ENCODE peak calls at places on chromosomes 7 and 10, in nine cellular contexts. I is GM12878, F is A549, T is HCT116, H is K562, L is endothelial cell of umbilical vein, N is H1, Z is SK-N-SH, Q is HepG2. K is an unnamed sample.

GRCh38 chr10:34438741-34439140 is 376.4 kb downstream of the PARD3 start:
- DNase-seq in L (no peak), I (no peak), F (no peak), T (no peak), Z (no peak), Q (no peak), N (no peak), H (no peak), K (no peak)

GRCh38 chr7:69699949-69700715 is 101.9 kb downstream of the AUTS2 start:
- DNase-seq in Q (no peak), F (no peak), N (no peak), I (no peak), T (no peak), L (no peak), H (no peak), Z (peak; percentile 45), K (no peak)

GRCh38 chr10:94240901-94241300 is 121.8 kb downstream of the NOC3L start:
- DNase-seq in F (no peak), Z (peak; percentile 38), N (no peak), I (no peak), T (no peak), Q (no peak), H (no peak), L (no peak), K (no peak)

GRCh38 chr10:83991986-83992753 is 147.1 kb upstream of the GHITM start:
- DNase-seq in L (peak; percentile 30), N (peak; percentile 17), I (peak; percentile 55), F (peak; percentile 36), Z (peak; percentile 30), T (peak; percentile 35), Q (peak; percentile 28), H (peak; percentile 58), K (peak; percentile 72)

GRCh38 chr7:76375251-76375650 is 16.5 kb upstream of the YWHAG start:
- DNase-seq in L (no peak), F (no peak), Z (no peak), N (no peak), I (no peak), Q (no peak), T (no peak), H (no peak), K (no peak)

GRCh38 chr7:335358-336148 is 45.6 kb downstream of the FOXL3 start:
- DNase-seq in I (no peak), Q (no peak), N (no peak), F (no peak), L (no peak), H (no peak), Z (no peak), T (no peak), K (no peak)

GRCh38 chr10:59885430-59886134 is 20.8 kb downstream of the CCDC6 start:
- DNase-seq in Q (no peak), F (no peak), I (peak; percentile 85), Z (no peak), N (no peak), T (no peak), L (no peak), H (peak; percentile 48), K (peak; percentile 89)

GRCh38 chr10:129615921-129616525 is 149.0 kb downstream of the MGMT start:
- DNase-seq in T (no peak), H (no peak), N (no peak), L (no peak), Q (no peak), Z (no peak), F (no peak), I (no peak), K (no peak)

GRCh38 chr7:92508949-92509348 is 19.4 kb downstream of the PEX1 start:
- DNase-seq in Q (no peak), I (no peak), N (no peak), H (no peak), T (no peak), Z (no peak), L (no peak), F (no peak), K (no peak)

GRCh38 chr7:67251986-67252558 is 255.4 kb downstream of the TYW1 start:
- DNase-seq in H (no peak), F (no peak), Z (no peak), I (no peak), T (no peak), N (no peak), L (no peak), Q (no peak), K (peak; percentile 22)

GRCh38 chr7:148527717-148528168 is 62.8 kb upstream of the C7orf33 start:
- DNase-seq in F (peak; percentile 92), L (peak; percentile 73), Q (peak; percentile 88), I (peak; percentile 47), Z (peak; percentile 81), N (peak; percentile 65), H (peak; percentile 85), T (peak; percentile 88), K (peak; percentile 91)

GRCh38 chr7:158357898-158358821 is 229.5 kb downstream of the PTPRN2 start:
- DNase-seq in Q (no peak), Z (no peak), I (no peak), L (no peak), F (no peak), N (no peak), T (no peak), H (no peak), K (no peak)

GRCh38 chr10:102813734-102814455 is 23.3 kb downstream of the CYP17A1 start:
- DNase-seq in Z (no peak), T (no peak), L (no peak), I (no peak), N (no peak), Q (peak; percentile 58), F (no peak), H (peak; percentile 22), K (no peak)

GRCh38 chr7:43038229-43038628 is 74.2 kb upstream of the HECW1 start:
- DNase-seq in F (no peak), H (no peak), Q (no peak), L (no peak), I (no peak), N (no peak), T (no peak), Z (no peak), K (no peak)

GRCh38 chr7:137933270-137934017 is 68.4 kb downstream of the CREB3L2 start:
- DNase-seq in L (peak; percentile 43), Q (no peak), N (no peak), H (peak; percentile 64), F (no peak), Z (peak; percentile 47), I (no peak), T (no peak), K (peak; percentile 54)

GRCh38 chr7:137935849-137936508 is 65.9 kb downstream of the CREB3L2 start:
- DNase-seq in N (no peak), T (no peak), L (peak; percentile 40), F (no peak), H (no peak), I (peak; percentile 28), Q (no peak), Z (no peak), K (peak; percentile 94)

GRCh38 chr7:137932881-137933269 is 69.0 kb downstream of the CREB3L2 start:
- DNase-seq in F (peak; percentile 33), I (no peak), T (no peak), N (no peak), Z (peak; percentile 32), Q (no peak), H (no peak), L (peak; percentile 61), K (peak; percentile 76)

GRCh38 chr7:137934941-137935848 is 66.7 kb downstream of the CREB3L2 start:
- DNase-seq in T (no peak), F (no peak), I (peak; percentile 30), N (no peak), H (no peak), L (peak; percentile 21), Z (no peak), Q (no peak), K (peak; percentile 31)

GRCh38 chr7:137934176-137934826 is 67.6 kb downstream of the CREB3L2 start:
- DNase-seq in F (no peak), H (no peak), Q (no peak), I (no peak), L (no peak), T (no peak), Z (no peak), N (no peak), K (no peak)
- H3K4me3 ChIP-seq in F (no peak overlapping the region), H (no peak overlapping the region), Q (no peak overlapping the region), I (peak overlapping the region; percentile 73), L (no peak overlapping the region), T (no peak overlapping the region), Z (no peak overlapping the region), N (no peak overlapping the region), K (peak overlapping the region; percentile 79)

GRCh38 chr10:89981891-89982290 is 280.5 kb downstream of the KIF20B start:
- DNase-seq in I (no peak), F (no peak), Z (no peak), H (no peak), L (no peak), T (no peak), N (no peak), Q (no peak), K (no peak)

GRCh38 chr10:89979726-89980125 is 278.3 kb downstream of the KIF20B start:
- DNase-seq in F (no peak), T (no peak), H (no peak), Q (no peak), I (no peak), N (no peak), L (no peak), Z (no peak), K (no peak)

GRCh38 chr10:89980166-89980565 is 278.8 kb downstream of the KIF20B start:
- DNase-seq in T (no peak), F (no peak), H (no peak), L (no peak), I (no peak), Q (no peak), Z (no peak), N (no peak), K (no peak)

GRCh38 chr10:89975716-89976243 is 274.4 kb downstream of the KIF20B start:
- DNase-seq in H (no peak), N (no peak), Z (no peak), Q (no peak), L (no peak), I (no peak), F (no peak), T (no peak), K (no peak)

DNA sequence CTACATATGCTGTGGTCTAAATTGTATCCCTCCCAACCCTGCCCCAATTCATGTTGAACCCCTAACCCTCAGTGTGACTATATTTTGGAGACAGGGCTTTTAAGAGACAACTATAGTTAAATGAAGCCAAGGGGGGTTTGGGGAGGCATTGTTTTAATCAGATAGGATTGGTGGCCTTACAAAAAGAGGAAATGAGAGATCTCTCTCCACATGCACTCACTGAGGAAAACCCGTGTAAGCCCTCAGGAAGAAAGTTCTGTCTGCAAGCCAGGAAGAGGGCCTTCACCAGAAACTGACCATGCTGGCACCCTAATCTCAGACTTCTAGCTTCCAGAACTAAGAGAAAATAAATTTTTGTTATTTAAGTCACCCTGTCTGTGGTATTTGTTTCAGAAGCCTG is 276.7 kb downstream of the KIF20B start:
- DNase-seq in T (no peak), L (no peak), N (no peak), I (no peak), F (no peak), Z (no peak), Q (no peak), H (no peak), K (no peak)
- TF ChIP-seq MAX in T (no peak), L (no peak), N (no peak), I (no peak), F (no peak), Z (no peak), Q (no peak), H (no peak), K (no peak)

GRCh38 chr7:157021893-157022680 is 11.6 kb upstream of the MNX1 start:
- DNase-seq in Q (no peak), L (no peak), I (no peak), T (no peak), Z (peak; percentile 48), F (no peak), N (no peak), H (no peak), K (no peak)
- H3K4me3 ChIP-seq in Q (no peak overlapping the region), L (no peak overlapping the region), I (no peak overlapping the region), T (no peak overlapping the region), Z (no peak overlapping the region), F (peak overlapping the region; percentile 45), N (no peak overlapping the region), H (no peak overlapping the region), K (no peak overlapping the region)

GRCh38 chr10:71266147-71266917 is 52.7 kb upstream of the SLC29A3 start:
- DNase-seq in Z (peak; percentile 76), Q (peak; percentile 18), N (no peak), T (no peak), H (peak; percentile 55), L (no peak), I (no peak), F (peak; percentile 16), K (peak; percentile 66)
- TF ChIP-seq MAX in Z (no peak), Q (peak; percentile 30), N (no peak), T (no peak), H (peak; percentile 85), L (no peak), I (no peak), F (no peak), K (no peak)

K was measured in NB4.